ENCODE peak calls at places on chromosomes 5 and 9, in five cellular contexts. One of them, this sample, is unnamed.

GRCh38 chr9:75063556-75064305 is 24.2 kb downstream of the NMRK1 start:
- DNase-seq in fibroblast of lung: peak; percentile 32
- DNase-seq in lower lobe of right lung: no peak
- DNase-seq in astrocyte of the spinal cord: peak; percentile 29
- DNase-seq in sigmoid colon: no peak
- DNase-seq in this sample: no peak

GRCh38 chr9:72996684-72997314 is 43.9 kb upstream of the ALDH1A1 start:
- DNase-seq in astrocyte of the spinal cord: no peak
- DNase-seq in sigmoid colon: no peak
- DNase-seq in fibroblast of lung: no peak
- DNase-seq in lower lobe of right lung: no peak
- DNase-seq in this sample: no peak

GRCh38 chr9:124834586-124834985 is 18.7 kb upstream of the WDR38 start:
- DNase-seq in sigmoid colon: no peak
- DNase-seq in fibroblast of lung: peak; percentile 89
- DNase-seq in lower lobe of right lung: no peak
- DNase-seq in astrocyte of the spinal cord: peak; percentile 77
- DNase-seq in this sample: no peak

GRCh38 chr9:124257070-124257864 is 482 bp upstream of the NEK6 start:
- DNase-seq in astrocyte of the spinal cord: peak; percentile 39
- DNase-seq in fibroblast of lung: peak; percentile 58
- DNase-seq in lower lobe of right lung: peak; percentile 42
- DNase-seq in sigmoid colon: peak; percentile 62
- DNase-seq in this sample: no peak

GRCh38 chr5:79547429-79547822 is 33.5 kb upstream of the HOMER1 start:
- DNase-seq in lower lobe of right lung: no peak
- DNase-seq in fibroblast of lung: no peak
- DNase-seq in astrocyte of the spinal cord: no peak
- DNase-seq in sigmoid colon: no peak
- DNase-seq in this sample: no peak

GRCh38 chr5:59125961-59126360 is 543.1 kb downstream of the RAB3C start:
- DNase-seq in sigmoid colon: no peak
- DNase-seq in fibroblast of lung: no peak
- DNase-seq in lower lobe of right lung: no peak
- DNase-seq in astrocyte of the spinal cord: peak; percentile 13
- DNase-seq in this sample: no peak

GRCh38 chr5:90174236-90174635 is 235.3 kb downstream of the CETN3 start:
- DNase-seq in astrocyte of the spinal cord: peak; percentile 12
- DNase-seq in lower lobe of right lung: no peak
- DNase-seq in fibroblast of lung: peak; percentile 70
- DNase-seq in sigmoid colon: no peak
- DNase-seq in this sample: no peak

GRCh38 chr9:76873056-76873792 is 32.7 kb downstream of the PRUNE2 start:
- DNase-seq in astrocyte of the spinal cord: peak; percentile 36
- DNase-seq in lower lobe of right lung: no peak
- DNase-seq in fibroblast of lung: no peak
- DNase-seq in sigmoid colon: peak; percentile 70
- DNase-seq in this sample: peak; percentile 32

GRCh38 chr9:9881692-9882091 is 731.1 kb downstream of the PTPRD start:
- DNase-seq in astrocyte of the spinal cord: no peak
- DNase-seq in lower lobe of right lung: no peak
- DNase-seq in fibroblast of lung: no peak
- DNase-seq in sigmoid colon: no peak
- DNase-seq in this sample: no peak

GRCh38 chr5:165579911-165580310 is 2074.5 kb downstream of the MAT2B start:
- DNase-seq in fibroblast of lung: peak; percentile 57
- DNase-seq in lower lobe of right lung: no peak
- DNase-seq in astrocyte of the spinal cord: peak; percentile 60
- DNase-seq in sigmoid colon: no peak
- DNase-seq in this sample: peak; percentile 51

GRCh38 chr9:130276955-130277354 is 11.4 kb downstream of the HMCN2 start:
- DNase-seq in sigmoid colon: peak; percentile 65
- DNase-seq in lower lobe of right lung: no peak
- DNase-seq in astrocyte of the spinal cord: no peak
- DNase-seq in fibroblast of lung: no peak
- DNase-seq in this sample: no peak

GRCh38 chr5:59317023-59317771 is 576.3 kb downstream of the PDE4D start:
- DNase-seq in astrocyte of the spinal cord: peak; percentile 57
- DNase-seq in lower lobe of right lung: no peak
- DNase-seq in fibroblast of lung: no peak
- DNase-seq in sigmoid colon: peak; percentile 78
- DNase-seq in this sample: peak; percentile 34

GRCh38 chr5:24646915-24647314 is 2.1 kb upstream of the CDH10 start:
- DNase-seq in fibroblast of lung: no peak
- DNase-seq in sigmoid colon: no peak
- DNase-seq in astrocyte of the spinal cord: no peak
- DNase-seq in lower lobe of right lung: no peak
- DNase-seq in this sample: no peak

GRCh38 chr5:116522737-116523136 is 51.9 kb downstream of the SEMA6A start:
- DNase-seq in astrocyte of the spinal cord: no peak
- DNase-seq in lower lobe of right lung: no peak
- DNase-seq in fibroblast of lung: no peak
- DNase-seq in sigmoid colon: no peak
- DNase-seq in this sample: no peak

GRCh38 chr9:27151693-27152397 is 42.8 kb downstream of the TEK start:
- DNase-seq in fibroblast of lung: peak; percentile 81
- DNase-seq in lower lobe of right lung: no peak
- DNase-seq in astrocyte of the spinal cord: peak; percentile 47
- DNase-seq in sigmoid colon: no peak
- DNase-seq in this sample: peak; percentile 68

GRCh38 chr5:38447786-38448185 is 108.7 kb downstream of the LIFR start:
- DNase-seq in sigmoid colon: no peak
- DNase-seq in lower lobe of right lung: no peak
- DNase-seq in astrocyte of the spinal cord: no peak
- DNase-seq in fibroblast of lung: no peak
- DNase-seq in this sample: no peak

GRCh38 chr5:58156977-58157701 is 302.7 kb downstream of the PLK2 start:
- DNase-seq in fibroblast of lung: peak; percentile 82
- DNase-seq in sigmoid colon: no peak
- DNase-seq in lower lobe of right lung: no peak
- DNase-seq in astrocyte of the spinal cord: peak; percentile 39
- DNase-seq in this sample: no peak

GRCh38 chr5:170278611-170279500 is 18.7 kb downstream of the LCP2 start:
- DNase-seq in sigmoid colon: peak; percentile 69
- DNase-seq in fibroblast of lung: no peak
- DNase-seq in lower lobe of right lung: peak; percentile 79
- DNase-seq in astrocyte of the spinal cord: no peak
- DNase-seq in this sample: no peak

GRCh38 chr9:33106827-33107621 is 30.6 kb upstream of the SMU1 start:
- DNase-seq in sigmoid colon: peak; percentile 76
- DNase-seq in fibroblast of lung: peak; percentile 98
- DNase-seq in lower lobe of right lung: no peak
- DNase-seq in astrocyte of the spinal cord: peak; percentile 91
- DNase-seq in this sample: peak; percentile 93

GRCh38 chr5:109161914-109162683 is 247.7 kb downstream of the PJA2 start:
- DNase-seq in lower lobe of right lung: no peak
- DNase-seq in astrocyte of the spinal cord: no peak
- DNase-seq in fibroblast of lung: no peak
- DNase-seq in sigmoid colon: no peak
- DNase-seq in this sample: no peak

GRCh38 chr5:133287500-133287899 is 235.7 kb downstream of the HSPA4 start:
- DNase-seq in astrocyte of the spinal cord: peak; percentile 42
- DNase-seq in lower lobe of right lung: no peak
- DNase-seq in sigmoid colon: no peak
- DNase-seq in fibroblast of lung: peak; percentile 34
- DNase-seq in this sample: peak; percentile 15

GRCh38 chr9:86669442-86669841 is 277.9 kb downstream of the GAS1 start:
- DNase-seq in fibroblast of lung: no peak
- DNase-seq in astrocyte of the spinal cord: no peak
- DNase-seq in sigmoid colon: no peak
- DNase-seq in lower lobe of right lung: no peak
- DNase-seq in this sample: no peak

GRCh38 chr9:15404171-15404570 is 18.5 kb upstream of the SNAPC3 start:
- DNase-seq in astrocyte of the spinal cord: no peak
- DNase-seq in lower lobe of right lung: no peak
- DNase-seq in fibroblast of lung: no peak
- DNase-seq in sigmoid colon: no peak
- DNase-seq in this sample: no peak

GRCh38 chr5:116025831-116026230 is 6.4 kb upstream of the ARL14EPL start:
- DNase-seq in lower lobe of right lung: no peak
- DNase-seq in fibroblast of lung: no peak
- DNase-seq in sigmoid colon: no peak
- DNase-seq in astrocyte of the spinal cord: no peak
- DNase-seq in this sample: no peak

GRCh38 chr9:27276182-27277030 is 20.5 kb downstream of the EQTN start:
- DNase-seq in sigmoid colon: no peak
- DNase-seq in fibroblast of lung: peak; percentile 43
- DNase-seq in astrocyte of the spinal cord: peak; percentile 78
- DNase-seq in lower lobe of right lung: no peak
- DNase-seq in this sample: peak; percentile 54

GRCh38 chr9:137071282-137071681 is 925 bp upstream of the SAPCD2 start:
- DNase-seq in lower lobe of right lung: peak; percentile 37
- DNase-seq in fibroblast of lung: no peak
- DNase-seq in sigmoid colon: no peak
- DNase-seq in astrocyte of the spinal cord: no peak
- DNase-seq in this sample: no peak

GRCh38 chr9:31776471-31776870 is 608.0 kb upstream of the ACO1 start:
- DNase-seq in sigmoid colon: no peak
- DNase-seq in lower lobe of right lung: no peak
- DNase-seq in astrocyte of the spinal cord: peak; percentile 6
- DNase-seq in fibroblast of lung: no peak
- DNase-seq in this sample: peak; percentile 9

GRCh38 chr5:132764051-132764450 is 13.0 kb downstream of the SEPTIN8 start:
- DNase-seq in sigmoid colon: no peak
- DNase-seq in lower lobe of right lung: no peak
- DNase-seq in astrocyte of the spinal cord: no peak
- DNase-seq in fibroblast of lung: no peak
- DNase-seq in this sample: no peak

GRCh38 chr9:115883467-115884329 is 269.9 kb upstream of the PAPPA start:
- DNase-seq in sigmoid colon: no peak
- DNase-seq in fibroblast of lung: peak; percentile 34
- DNase-seq in lower lobe of right lung: no peak
- DNase-seq in astrocyte of the spinal cord: peak; percentile 40
- DNase-seq in this sample: peak; percentile 29
- TF ChIP-seq CTCF in sigmoid colon: peak; percentile 15
- TF ChIP-seq CTCF in fibroblast of lung: peak; percentile 60
- TF ChIP-seq CTCF in lower lobe of right lung: peak; percentile 45
- TF ChIP-seq CTCF in astrocyte of the spinal cord: peak; percentile 66
- TF ChIP-seq CTCF in this sample: peak; percentile 70

GRCh38 chr5:5422819-5423515 is 490 bp downstream of the ICE1 start:
- DNase-seq in fibroblast of lung: no peak
- DNase-seq in sigmoid colon: no peak
- DNase-seq in lower lobe of right lung: no peak
- DNase-seq in astrocyte of the spinal cord: no peak
- DNase-seq in this sample: no peak

GRCh38 chr5:5420251-5420650 is 2.2 kb upstream of the ICE1 start:
- DNase-seq in lower lobe of right lung: no peak
- DNase-seq in astrocyte of the spinal cord: no peak
- DNase-seq in sigmoid colon: no peak
- DNase-seq in fibroblast of lung: no peak
- DNase-seq in this sample: no peak

GRCh38 chr5:5421149-5421960 is 1.1 kb upstream of the ICE1 start:
- DNase-seq in fibroblast of lung: peak; percentile 55
- DNase-seq in sigmoid colon: no peak
- DNase-seq in lower lobe of right lung: no peak
- DNase-seq in astrocyte of the spinal cord: peak; percentile 7
- DNase-seq in this sample: no peak

GRCh38 chr5:5421961-5422818 is at the start of gene ICE1:
- DNase-seq in lower lobe of right lung: peak; percentile 98
- DNase-seq in fibroblast of lung: peak; percentile 96
- DNase-seq in sigmoid colon: peak; percentile 99
- DNase-seq in astrocyte of the spinal cord: peak; percentile 98
- DNase-seq in this sample: peak; percentile 96

GRCh38 chr5:5424736-5425135 is 2.3 kb downstream of the ICE1 start:
- DNase-seq in astrocyte of the spinal cord: peak; percentile 10
- DNase-seq in fibroblast of lung: peak; percentile 61
- DNase-seq in sigmoid colon: no peak
- DNase-seq in lower lobe of right lung: no peak
- DNase-seq in this sample: no peak
- H3K4me3 ChIP-seq in astrocyte of the spinal cord: no peak overlapping the region
- H3K4me3 ChIP-seq in fibroblast of lung: no peak overlapping the region
- H3K4me3 ChIP-seq in sigmoid colon: no peak overlapping the region
- H3K4me3 ChIP-seq in lower lobe of right lung: no peak overlapping the region
- H3K4me3 ChIP-seq in this sample: no peak overlapping the region

GRCh38 chr9:34370970-34371880 is 5.5 kb downstream of the MYORG start:
- DNase-seq in fibroblast of lung: no peak
- DNase-seq in astrocyte of the spinal cord: no peak
- DNase-seq in lower lobe of right lung: no peak
- DNase-seq in sigmoid colon: no peak
- DNase-seq in this sample: no peak
- TF ChIP-seq CTCF in fibroblast of lung: no peak
- TF ChIP-seq CTCF in astrocyte of the spinal cord: no peak
- TF ChIP-seq CTCF in lower lobe of right lung: no peak
- TF ChIP-seq CTCF in sigmoid colon: no peak
- TF ChIP-seq CTCF in this sample: no peak

GRCh38 chr5:159645194-159645846 is 271.0 kb upstream of the ADRA1B start:
- DNase-seq in fibroblast of lung: no peak
- DNase-seq in lower lobe of right lung: no peak
- DNase-seq in sigmoid colon: no peak
- DNase-seq in astrocyte of the spinal cord: no peak
- DNase-seq in this sample: no peak
- H3K4me3 ChIP-seq in fibroblast of lung: no peak overlapping the region
- H3K4me3 ChIP-seq in lower lobe of right lung: no peak overlapping the region
- H3K4me3 ChIP-seq in sigmoid colon: no peak overlapping the region
- H3K4me3 ChIP-seq in astrocyte of the spinal cord: no peak overlapping the region
- H3K4me3 ChIP-seq in this sample: no peak overlapping the region

DNA sequence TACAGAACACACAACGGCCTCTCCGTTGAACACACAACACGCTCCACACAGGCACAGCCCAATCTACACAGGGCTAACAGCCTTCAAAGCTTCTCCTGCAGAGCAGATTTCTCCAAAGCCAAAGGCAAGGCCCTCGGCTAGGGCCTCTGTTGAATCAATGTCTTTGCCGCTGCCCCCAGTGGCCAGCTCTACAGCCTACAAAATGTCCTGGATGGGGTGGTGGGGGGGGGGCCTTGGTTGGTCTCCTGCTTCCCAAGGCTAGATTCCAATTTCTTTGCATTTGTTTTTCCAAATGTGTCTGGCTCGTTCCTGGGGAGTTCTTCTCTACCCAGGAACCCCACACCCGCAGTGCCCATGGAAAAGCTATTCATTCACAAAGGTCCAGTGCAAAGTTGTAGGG is 167.2 kb downstream of the PAX5 start:
- DNase-seq in lower lobe of right lung: no peak
- DNase-seq in astrocyte of the spinal cord: no peak
- DNase-seq in fibroblast of lung: no peak
- DNase-seq in sigmoid colon: peak; percentile 18
- DNase-seq in this sample: no peak
- TF ChIP-seq CTCF in lower lobe of right lung: no peak
- TF ChIP-seq CTCF in astrocyte of the spinal cord: peak; percentile 17
- TF ChIP-seq CTCF in fibroblast of lung: no peak
- TF ChIP-seq CTCF in sigmoid colon: no peak
- TF ChIP-seq CTCF in this sample: peak; percentile 30

GRCh38 chr5:159311063-159311462 is 19.2 kb downstream of the IL12B start:
- DNase-seq in sigmoid colon: no peak
- DNase-seq in fibroblast of lung: no peak
- DNase-seq in astrocyte of the spinal cord: no peak
- DNase-seq in lower lobe of right lung: no peak
- DNase-seq in this sample: no peak
- H3K4me3 ChIP-seq in sigmoid colon: no peak overlapping the region
- H3K4me3 ChIP-seq in fibroblast of lung: no peak overlapping the region
- H3K4me3 ChIP-seq in astrocyte of the spinal cord: no peak overlapping the region
- H3K4me3 ChIP-seq in lower lobe of right lung: peak overlapping the region; percentile 33
- H3K4me3 ChIP-seq in this sample: no peak overlapping the region

GRCh38 chr9:7180247-7180646 is 422.5 kb downstream of the KDM4C start:
- DNase-seq in astrocyte of the spinal cord: no peak
- DNase-seq in fibroblast of lung: no peak
- DNase-seq in lower lobe of right lung: no peak
- DNase-seq in sigmoid colon: no peak
- DNase-seq in this sample: no peak

GRCh38 chr9:7185612-7186011 is 427.8 kb downstream of the KDM4C start:
- DNase-seq in lower lobe of right lung: no peak
- DNase-seq in fibroblast of lung: peak; percentile 95
- DNase-seq in astrocyte of the spinal cord: peak; percentile 92
- DNase-seq in sigmoid colon: no peak
- DNase-seq in this sample: peak; percentile 100

GRCh38 chr9:7186175-7186574 is 428.4 kb downstream of the KDM4C start:
- DNase-seq in sigmoid colon: no peak
- DNase-seq in lower lobe of right lung: no peak
- DNase-seq in astrocyte of the spinal cord: no peak
- DNase-seq in fibroblast of lung: no peak
- DNase-seq in this sample: peak; percentile 16
- TF ChIP-seq CTCF in sigmoid colon: peak; percentile 17
- TF ChIP-seq CTCF in lower lobe of right lung: peak; percentile 28
- TF ChIP-seq CTCF in astrocyte of the spinal cord: peak; percentile 76
- TF ChIP-seq CTCF in fibroblast of lung: peak; percentile 61
- TF ChIP-seq CTCF in this sample: peak; percentile 72

This sample was measured in astrocyte of the cerebellum.